ENCODE peak calls at places on chromosomes 3 and 15, in ten cellular contexts. C is fibroblast of lung; W is HL-60; K is choroid plexus epithelial cell; X is Karpas-422; U is CD8-positive, alpha-beta T cell; M is GM12865; G is cardiac muscle cell; V is PC-3; N is Peyer's patch. L is an unnamed sample.

GRCh38 chr15:91424001-91424400 is 323.9 kb downstream of the SV2B start:
- DNase-seq in K (no peak), W (peak), G (no peak), M (no peak), X (no peak), C (no peak), N (no peak), U (no peak), V (no peak), L (no peak)

GRCh38 chr3:104717828-104718196 is 648.9 kb upstream of the ALCAM start:
- DNase-seq in N (no peak), W (no peak), U (no peak), V (no peak), G (no peak), M (no peak), K (peak), C (peak), X (no peak), L (no peak)

GRCh38 chr3:175655366-175655765 is 796.2 kb downstream of the NAALADL2 start:
- DNase-seq in W (no peak), M (no peak), N (no peak), G (no peak), U (no peak), K (peak), V (no peak), C (no peak), X (no peak), L (no peak)

GRCh38 chr15:75107905-75108838 is 84.8 kb downstream of the PPCDC start:
- DNase-seq in V (peak), M (peak), N (peak), W (peak), K (peak), X (no peak), G (no peak), C (peak), U (peak), L (peak)

GRCh38 chr3:18951333-18951732 is 197.0 kb upstream of the KCNH8 start:
- DNase-seq in C (no peak), G (no peak), U (no peak), V (peak), X (no peak), M (no peak), K (no peak), N (no peak), W (no peak), L (no peak)

GRCh38 chr3:27360113-27361078 is 8.8 kb downstream of the NEK10 start:
- DNase-seq in N (peak), W (no peak), U (no peak), M (no peak), X (peak), G (no peak), C (peak), V (peak), K (peak), L (no peak)

GRCh38 chr15:41978534-41978933 is 6.2 kb upstream of the EHD4 start:
- DNase-seq in U (no peak), V (no peak), G (no peak), M (no peak), W (no peak), C (no peak), N (peak), X (no peak), K (no peak), L (no peak)

GRCh38 chr3:22297436-22297835 is 546.4 kb upstream of the ZNF385D start:
- DNase-seq in M (no peak), C (no peak), G (no peak), U (no peak), K (peak), V (peak), W (no peak), N (no peak), X (no peak), L (no peak)

GRCh38 chr3:54859204-54859603 is 68.7 kb downstream of the LRTM1 start:
- DNase-seq in K (peak), M (no peak), W (no peak), C (peak), V (peak), N (no peak), X (no peak), G (no peak), U (no peak), L (peak)

GRCh38 chr3:110272525-110272924 is 799.1 kb upstream of the NECTIN3 start:
- DNase-seq in C (no peak), U (no peak), N (no peak), V (no peak), W (no peak), X (no peak), G (peak), K (no peak), M (no peak), L (no peak)

GRCh38 chr15:98896802-98897732 is 110.5 kb downstream of the PGPEP1L start:
- DNase-seq in M (no peak), X (no peak), G (no peak), V (peak), K (peak), C (peak), W (no peak), N (no peak), U (no peak), L (peak)

GRCh38 chr15:74489518-74490338 is 28.8 kb upstream of the UBL7 start:
- DNase-seq in N (peak), W (peak), V (peak), U (peak), K (peak), X (peak), G (peak), C (peak), M (peak), L (no peak)

GRCh38 chr3:172355836-172356235 is 92.4 kb downstream of the GHSR start:
- DNase-seq in M (no peak), C (peak), K (peak), V (peak), U (no peak), W (no peak), X (no peak), N (no peak), G (no peak), L (no peak)

GRCh38 chr3:98530676-98531075 is 1.1 kb upstream of the GPR15 start:
- DNase-seq in K (no peak), G (no peak), W (no peak), V (no peak), N (no peak), X (no peak), M (peak), U (no peak), C (no peak), L (no peak)

GRCh38 chr3:13546667-13547171 is 2.2 kb upstream of the FBLN2 start:
- DNase-seq in U (no peak), C (peak), X (no peak), N (no peak), V (no peak), G (peak), K (peak), M (no peak), W (no peak), L (no peak)

GRCh38 chr3:106345353-106346027 is 476.7 kb upstream of the CBLB start:
- DNase-seq in W (peak), K (peak), M (no peak), N (no peak), G (no peak), U (no peak), C (peak), X (no peak), V (peak), L (no peak)

GRCh38 chr15:55627730-55628368 is 39.7 kb upstream of the PYGO1 start:
- DNase-seq in W (no peak), K (peak), G (no peak), X (no peak), V (peak), C (peak), N (no peak), U (no peak), M (no peak), L (peak)

GRCh38 chr15:69172854-69173253 is 12.4 kb downstream of the GLCE start:
- DNase-seq in X (no peak), V (peak), M (no peak), C (no peak), K (no peak), W (no peak), G (no peak), U (no peak), N (no peak), L (no peak)

GRCh38 chr3:22886394-22886793 is 316.7 kb upstream of the UBE2E2 start:
- DNase-seq in U (no peak), W (no peak), M (no peak), K (no peak), G (no peak), X (no peak), N (no peak), C (no peak), V (no peak), L (no peak)

GRCh38 chr15:50247819-50248650 is 17.5 kb downstream of the HDC start:
- DNase-seq in U (no peak), N (peak), K (peak), C (no peak), W (peak), G (no peak), X (no peak), M (peak), V (no peak), L (peak)

GRCh38 chr3:108182339-108182738 is 39.9 kb downstream of the IFT57 start:
- DNase-seq in C (peak), U (no peak), M (no peak), V (no peak), G (no peak), N (no peak), W (no peak), K (peak), X (no peak), L (no peak)

GRCh38 chr3:46517016-46517770 is 19.4 kb downstream of the RTP3 start:
- DNase-seq in V (peak), G (no peak), N (no peak), C (peak), W (no peak), U (no peak), X (no peak), K (peak), M (no peak), L (peak)

GRCh38 chr3:148971819-148972218 is 19.5 kb upstream of the GYG1 start:
- DNase-seq in N (no peak), C (peak), X (no peak), K (peak), G (no peak), U (no peak), V (no peak), W (no peak), M (no peak), L (no peak)

GRCh38 chr15:39432935-39433334 is 147.9 kb upstream of the THBS1 start:
- DNase-seq in M (no peak), N (no peak), X (no peak), C (no peak), G (no peak), K (no peak), W (no peak), U (no peak), V (no peak), L (no peak)

GRCh38 chr3:33704891-33705290 is 13.2 kb downstream of the CLASP2 start:
- DNase-seq in W (no peak), U (no peak), G (no peak), N (no peak), X (no peak), K (no peak), C (no peak), M (no peak), V (peak), L (no peak)

GRCh38 chr3:45261333-45262110 is 35.4 kb upstream of the TMEM158 start:
- DNase-seq in X (peak), K (no peak), V (no peak), M (no peak), W (no peak), N (no peak), C (no peak), G (no peak), U (no peak), L (no peak)

GRCh38 chr3:177055557-177056290 is 141.6 kb downstream of the TBL1XR1 start:
- DNase-seq in M (no peak), C (no peak), N (no peak), U (no peak), G (no peak), X (no peak), V (no peak), W (no peak), K (no peak), L (no peak)

GRCh38 chr15:45429974-45430792 is 51.8 kb upstream of the GATM start:
- DNase-seq in K (peak), V (peak), W (peak), N (peak), U (peak), M (peak), X (no peak), C (peak), G (peak), L (no peak)

GRCh38 chr3:65033577-65033976 is 345.8 kb upstream of the ADAMTS9 start:
- DNase-seq in G (no peak), M (no peak), U (no peak), C (peak), X (no peak), N (no peak), V (no peak), K (peak), W (no peak), L (no peak)

GRCh38 chr3:37992271-37993066 is 1.9 kb downstream of the VILL start:
- DNase-seq in M (no peak), V (peak), N (peak), U (no peak), K (no peak), X (no peak), W (no peak), G (no peak), C (no peak), L (no peak)

GRCh38 chr3:58434990-58435389 is 1.4 kb upstream of the PDHB start:
- DNase-seq in M (no peak), N (no peak), K (peak), C (peak), G (peak), X (no peak), U (no peak), W (no peak), V (peak), L (peak)

GRCh38 chr3:136949708-136950107 is 8.1 kb upstream of the IL20RB start:
- DNase-seq in V (no peak), X (peak), N (no peak), M (no peak), U (no peak), C (no peak), G (no peak), K (peak), W (no peak), L (no peak)

GRCh38 chr3:149395107-149396089 is 17.9 kb upstream of the TM4SF1 start:
- DNase-seq in U (no peak), V (peak), W (no peak), C (peak), X (no peak), K (peak), M (no peak), N (no peak), G (peak), L (no peak)

GRCh38 chr3:135678386-135678785 is 287.1 kb upstream of the PPP2R3A start:
- DNase-seq in C (no peak), M (no peak), V (no peak), K (no peak), U (no peak), X (no peak), W (no peak), N (no peak), G (no peak), L (no peak)

GRCh38 chr15:85021409-85021808 is 39.8 kb downstream of the PDE8A start:
- DNase-seq in N (no peak), M (no peak), W (no peak), K (no peak), U (no peak), G (no peak), V (no peak), X (no peak), C (no peak), L (no peak)

GRCh38 chr15:36156855-36157521 is 422.4 kb upstream of the CDIN1 start:
- DNase-seq in C (peak), W (no peak), M (no peak), G (no peak), U (no peak), X (no peak), V (peak), K (peak), N (peak), L (no peak)

GRCh38 chr3:51706788-51707731 is at the start of gene GRM2:
- DNase-seq in K (peak), W (no peak), M (no peak), V (peak), G (peak), N (peak), X (no peak), U (no peak), C (peak), L (no peak)

GRCh38 chr15:96888764-96889163 is 558.3 kb downstream of the NR2F2 start:
- DNase-seq in U (no peak), M (no peak), W (no peak), C (no peak), V (no peak), N (no peak), K (no peak), G (no peak), X (no peak), L (no peak)

GRCh38 chr15:87816016-87816415 is 440.5 kb downstream of the NTRK3 start:
- DNase-seq in V (no peak), U (no peak), M (no peak), K (no peak), W (no peak), C (peak), G (no peak), X (no peak), N (no peak), L (no peak)

GRCh38 chr15:87817553-87817952 is 439.0 kb downstream of the NTRK3 start:
- DNase-seq in N (no peak), V (no peak), M (no peak), C (peak), G (no peak), K (peak), U (no peak), X (no peak), W (no peak), L (no peak)

GRCh38 chr15:87816811-87817210 is 439.7 kb downstream of the NTRK3 start:
- DNase-seq in C (peak), N (no peak), M (no peak), U (no peak), X (no peak), K (peak), G (no peak), V (peak), W (no peak), L (peak)
- H3K4me3 ChIP-seq in C (no peak), N (no peak), M (no peak), U (no peak), X (no peak), K (no peak), G (no peak), V (no peak), W (no peak), L (no peak)

DNA sequence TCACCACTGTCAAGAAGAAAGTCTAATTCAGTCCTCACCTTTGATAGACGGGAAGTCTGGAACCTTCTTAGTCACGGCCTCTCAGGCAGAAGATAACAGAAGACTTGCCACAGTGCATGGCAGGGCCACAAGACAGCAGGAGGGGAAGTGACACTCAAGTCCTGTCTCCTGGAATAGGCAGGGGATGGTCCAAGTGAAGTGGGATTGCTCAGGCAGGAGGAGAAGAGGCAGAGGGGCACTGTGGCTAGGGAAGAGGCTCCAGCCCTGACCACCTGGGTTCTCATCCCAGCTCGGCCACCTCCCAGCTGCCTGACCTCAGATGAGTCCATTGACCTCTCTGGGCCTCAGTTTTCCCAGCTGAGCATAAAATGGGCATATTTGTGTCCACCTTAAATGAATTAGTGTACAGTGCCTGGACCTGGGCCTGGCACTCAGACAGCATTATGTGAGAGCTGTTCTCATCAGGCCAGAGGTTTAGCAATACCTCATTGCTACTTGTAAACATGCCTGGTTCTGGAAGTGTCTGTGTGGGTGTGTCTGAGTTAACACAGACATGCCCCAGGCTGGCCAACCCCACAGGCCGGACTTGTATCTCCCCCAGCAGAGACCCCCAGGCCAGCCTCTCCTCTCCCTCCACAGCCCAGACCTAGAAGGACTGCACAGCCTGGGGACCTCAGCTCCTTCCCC is 11.5 kb upstream of the PCSK6 start:
- DNase-seq in G (no peak), V (no peak), N (no peak), M (no peak), U (no peak), W (peak), C (no peak), X (no peak), K (peak), L (no peak)
- H3K4me3 ChIP-seq in G (no peak), V (no peak), N (no peak), M (no peak), U (no peak), W (no peak), C (no peak), X (no peak), K (no peak), L (no peak)

DNA sequence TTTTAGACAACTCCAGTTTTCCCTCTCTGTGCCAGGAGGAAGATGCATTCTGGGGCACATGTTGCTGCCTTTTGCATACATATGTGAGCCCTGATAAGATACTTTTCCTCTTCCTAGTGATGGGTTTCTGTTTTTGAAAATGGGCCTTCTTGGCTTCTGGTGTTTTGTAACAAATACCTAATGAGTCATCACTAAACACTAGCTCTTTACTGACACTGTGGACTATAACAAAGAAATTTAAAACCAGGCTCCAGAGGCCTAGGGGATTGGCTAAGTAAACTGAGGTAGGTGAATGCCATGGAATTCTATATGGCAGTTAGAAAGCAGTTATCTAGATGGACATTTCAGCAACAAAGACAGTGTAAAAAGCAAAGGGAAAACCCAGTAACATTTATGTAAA is 93.4 kb upstream of the NR2E3 start:
- DNase-seq in M (no peak), G (no peak), K (peak), V (peak), N (no peak), X (no peak), W (no peak), U (no peak), C (peak), L (no peak)
- H3K4me3 ChIP-seq in M (no peak), G (no peak), K (no peak), V (no peak), N (no peak), X (no peak), W (no peak), U (no peak), C (no peak), L (no peak)

DNA sequence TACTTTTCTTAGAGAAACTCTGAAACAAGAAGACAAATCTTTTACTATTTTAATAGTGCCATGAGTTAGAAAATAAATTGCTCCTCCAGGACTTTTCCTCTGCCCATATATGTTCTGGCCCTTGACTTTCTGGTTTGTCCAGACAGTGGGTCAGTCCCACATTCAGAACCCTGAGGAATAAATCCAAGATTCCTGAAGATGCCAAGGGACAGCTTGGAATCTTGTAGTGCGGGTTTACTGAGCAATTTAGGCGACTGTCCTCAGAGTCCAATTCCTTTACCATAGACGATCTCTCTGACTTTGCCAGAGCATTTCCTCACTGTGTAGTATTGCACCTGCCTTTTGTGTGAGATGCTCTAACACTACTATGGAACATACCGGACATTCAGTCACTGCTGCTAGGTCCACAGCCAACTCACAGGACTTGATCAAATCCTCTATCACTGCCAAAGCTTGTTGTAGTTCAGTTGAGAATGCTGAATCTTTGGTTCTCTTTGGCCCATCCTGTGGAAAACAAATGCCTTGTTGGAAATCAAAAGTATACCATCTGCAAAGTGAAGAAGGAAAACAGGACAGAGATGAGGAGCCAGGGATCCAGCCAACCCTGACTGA is 37.4 kb upstream of the B3GNT5 start:
- DNase-seq in K (no peak), X (no peak), G (no peak), U (no peak), V (no peak), C (no peak), M (no peak), N (no peak), W (no peak), L (no peak)
- H3K4me3 ChIP-seq in K (no peak), X (no peak), G (no peak), U (no peak), V (no peak), C (no peak), M (no peak), N (no peak), W (no peak), L (no peak)

DNA sequence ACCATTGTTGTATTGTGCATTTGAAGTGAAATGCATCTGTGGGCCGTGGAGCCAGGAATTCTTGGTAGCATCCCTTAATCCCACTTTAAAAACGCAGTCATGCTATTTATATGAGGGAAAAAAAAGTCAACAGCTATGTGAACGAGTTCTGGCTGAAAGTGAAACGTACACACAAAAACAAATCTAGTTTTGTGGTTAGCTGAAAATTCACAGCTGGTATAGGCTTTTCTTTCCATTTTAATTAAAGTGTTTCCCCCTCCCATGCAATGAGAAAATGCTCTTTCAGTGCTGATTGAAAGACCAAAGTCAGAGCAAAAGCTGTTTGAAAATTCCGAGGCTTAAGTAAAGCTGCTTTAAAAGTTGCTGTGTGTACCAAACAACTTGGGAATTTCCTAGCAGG is 297.4 kb downstream of the PLCL2 start:
- DNase-seq in M (peak), C (peak), G (no peak), K (no peak), N (no peak), X (no peak), V (no peak), W (no peak), U (no peak), L (no peak)
- H3K4me3 ChIP-seq in M (no peak), C (no peak), G (no peak), K (no peak), N (no peak), X (no peak), V (no peak), W (no peak), U (no peak), L (no peak)